ENCODE peak calls at places on chromosomes 11 and 22, in five cellular contexts. T is substantia nigra, A is IMR-90, B is HCT116, V is neuronal stem cell. J is an unnamed sample.

GRCh38 chr11:8906629-8907028 is 4.4 kb upstream of the AKIP1 start:
- DNase-seq in T (no peak), A (peak), B (peak), V (no peak), J (no peak)

GRCh38 chr22:37269930-37270678 is 12.2 kb upstream of the CYTH4 start:
- DNase-seq in T (no peak), A (no peak), B (no peak), V (no peak), J (no peak)

GRCh38 chr11:109526061-109526460 is 104.1 kb downstream of the C11orf87 start:
- DNase-seq in T (no peak), A (no peak), B (no peak), V (no peak), J (no peak)

GRCh38 chr11:61707574-61707973 is 27.4 kb downstream of the DAGLA start:
- DNase-seq in T (no peak), A (no peak), B (no peak), V (no peak), J (no peak)

GRCh38 chr22:41479671-41480396 is 10.9 kb downstream of the ACO2 start:
- DNase-seq in T (no peak), A (peak), B (no peak), V (peak), J (peak)

GRCh38 chr22:46763051-46763705 is 728 bp downstream of the TBC1D22A start:
- DNase-seq in T (no peak), A (peak), B (no peak), V (no peak), J (no peak)

GRCh38 chr11:2290351-2290841 is 11.3 kb downstream of the C11orf21 start:
- DNase-seq in T (no peak), A (no peak), B (no peak), V (no peak), J (no peak)

GRCh38 chr11:44033411-44033850 is 14.3 kb upstream of the ACCSL start:
- DNase-seq in T (peak), A (no peak), B (no peak), V (no peak), J (peak)

GRCh38 chr11:61378713-61379313 is 13.6 kb upstream of the TMEM216 start:
- DNase-seq in T (no peak), A (peak), B (no peak), V (no peak), J (no peak)

GRCh38 chr11:59141673-59142460 is 789 bp upstream of the FAM111A start:
- DNase-seq in T (no peak), A (peak), B (no peak), V (no peak), J (no peak)

GRCh38 chr22:46041642-46042041 is 64.7 kb upstream of the WNT7B start:
- DNase-seq in T (no peak), A (no peak), B (no peak), V (no peak), J (no peak)

GRCh38 chr11:112156594-112157273 is 7.2 kb downstream of the IL18 start:
- DNase-seq in T (no peak), A (no peak), B (no peak), V (no peak), J (no peak)

GRCh38 chr22:41857160-41857859 is 24.4 kb downstream of the SREBF2 start:
- DNase-seq in T (no peak), A (peak), B (peak), V (peak), J (no peak)

GRCh38 chr11:36741515-36741914 is 143.5 kb upstream of the RAG2 start:
- DNase-seq in T (no peak), A (no peak), B (no peak), V (no peak), J (no peak)

GRCh38 chr11:1049431-1049891 is 12.9 kb upstream of the MUC6 start:
- DNase-seq in T (no peak), A (no peak), B (no peak), V (no peak), J (no peak)

GRCh38 chr11:7572001-7572712 is 58.4 kb downstream of the PPFIBP2 start:
- DNase-seq in T (no peak), A (peak), B (no peak), V (no peak), J (no peak)

GRCh38 chr11:112161012-112161411 is 2.9 kb downstream of the IL18 start:
- DNase-seq in T (no peak), A (no peak), B (no peak), V (no peak), J (no peak)

GRCh38 chr22:19360862-19361261 is 69.3 kb upstream of the CLTCL1 start:
- DNase-seq in T (no peak), A (no peak), B (no peak), V (no peak), J (no peak)

GRCh38 chr22:19891350-19892248 is 36.9 kb upstream of the GNB1L start:
- DNase-seq in T (no peak), A (peak), B (no peak), V (peak), J (peak)

GRCh38 chr11:129842138-129842537 is 26.5 kb downstream of the TMEM45B start:
- DNase-seq in T (no peak), A (no peak), B (no peak), V (no peak), J (no peak)

GRCh38 chr22:35114296-35114980 is 48.5 kb downstream of the ISX start:
- DNase-seq in T (no peak), A (no peak), B (no peak), V (no peak), J (no peak)

GRCh38 chr11:68890490-68891231 is 13.0 kb downstream of the MRPL21 start:
- DNase-seq in T (peak), A (peak), B (no peak), V (no peak), J (no peak)

GRCh38 chr22:22815397-22816170 is 72.0 kb upstream of the IGLL5 start:
- DNase-seq in T (no peak), A (no peak), B (no peak), V (no peak), J (no peak)

GRCh38 chr22:22814666-22815396 is 72.8 kb upstream of the IGLL5 start:
- DNase-seq in T (no peak), A (no peak), B (no peak), V (no peak), J (no peak)

GRCh38 chr22:22816766-22817410 is 70.7 kb upstream of the IGLL5 start:
- DNase-seq in T (no peak), A (no peak), B (no peak), V (no peak), J (no peak)

GRCh38 chr22:22817468-22818201 is 70.0 kb upstream of the IGLL5 start:
- DNase-seq in T (no peak), A (no peak), B (no peak), V (no peak), J (no peak)

GRCh38 chr22:22816171-22816514 is 71.5 kb upstream of the IGLL5 start:
- DNase-seq in T (no peak), A (no peak), B (no peak), V (no peak), J (no peak)
- H3K27ac ChIP-seq in T (no peak), A (no peak), B (no peak), V (no peak), J (no peak)

GRCh38 chr11:16807306-16807705 is 68.9 kb downstream of the C11orf58 start:
- DNase-seq in T (no peak), A (no peak), B (no peak), V (no peak), J (no peak)
- H3K27ac ChIP-seq in T (no peak), A (no peak), B (no peak), V (no peak), J (peak)

GRCh38 chr11:117902001-117902855 is 25.8 kb upstream of the FXYD6 start:
- DNase-seq in T (no peak), A (no peak), B (no peak), V (no peak), J (no peak)

GRCh38 chr11:117900720-117901440 is 24.4 kb upstream of the FXYD6 start:
- DNase-seq in T (no peak), A (no peak), B (no peak), V (no peak), J (no peak)

GRCh38 chr11:117901601-117902000 is 25.1 kb upstream of the FXYD6 start:
- DNase-seq in T (no peak), A (no peak), B (no peak), V (no peak), J (no peak)

GRCh38 chr11:117898059-117898458 is 21.6 kb upstream of the FXYD6 start:
- DNase-seq in T (no peak), A (no peak), B (no peak), V (no peak), J (no peak)

DNA sequence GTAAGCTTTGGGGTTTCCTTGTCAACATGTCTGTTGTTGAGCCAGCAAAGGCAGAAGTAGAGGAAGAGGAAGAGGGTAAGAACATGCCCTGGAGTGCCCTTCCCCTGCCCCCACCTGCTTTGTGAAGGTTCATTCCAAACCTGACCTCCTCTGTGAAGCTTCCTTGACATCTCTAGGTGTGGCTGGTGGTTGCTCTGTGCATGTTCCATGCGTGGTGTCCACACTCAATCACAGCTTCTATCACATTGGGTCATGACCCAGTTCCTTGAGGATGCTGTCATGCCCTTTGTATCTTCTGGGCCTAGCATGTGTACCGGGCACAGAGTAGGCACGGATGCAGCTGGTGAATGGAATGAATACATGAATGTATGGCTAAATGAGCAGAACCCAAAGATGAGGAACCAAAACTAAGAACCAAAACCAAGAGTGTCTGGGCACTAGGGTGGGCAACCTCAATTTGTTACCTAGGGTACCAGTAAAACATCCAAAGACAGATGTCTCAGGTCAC is 23.7 kb upstream of the FXYD6 start:
- DNase-seq in T (no peak), A (no peak), B (no peak), V (no peak), J (no peak)
- H3K27ac ChIP-seq in T (no peak), A (no peak), B (no peak), V (no peak), J (no peak)

GRCh38 chr22:32722441-32722840 is 79.1 kb upstream of the TIMP3 start:
- DNase-seq in T (no peak), A (no peak), B (no peak), V (no peak), J (no peak)

GRCh38 chr22:32725369-32725988 is 76.0 kb upstream of the TIMP3 start:
- DNase-seq in T (no peak), A (no peak), B (no peak), V (no peak), J (no peak)

GRCh38 chr22:32720924-32721323 is 80.6 kb upstream of the TIMP3 start:
- DNase-seq in T (no peak), A (peak), B (no peak), V (no peak), J (no peak)

GRCh38 chr22:32721328-32722180 is 80.0 kb upstream of the TIMP3 start:
- DNase-seq in T (no peak), A (no peak), B (no peak), V (no peak), J (no peak)

DNA sequence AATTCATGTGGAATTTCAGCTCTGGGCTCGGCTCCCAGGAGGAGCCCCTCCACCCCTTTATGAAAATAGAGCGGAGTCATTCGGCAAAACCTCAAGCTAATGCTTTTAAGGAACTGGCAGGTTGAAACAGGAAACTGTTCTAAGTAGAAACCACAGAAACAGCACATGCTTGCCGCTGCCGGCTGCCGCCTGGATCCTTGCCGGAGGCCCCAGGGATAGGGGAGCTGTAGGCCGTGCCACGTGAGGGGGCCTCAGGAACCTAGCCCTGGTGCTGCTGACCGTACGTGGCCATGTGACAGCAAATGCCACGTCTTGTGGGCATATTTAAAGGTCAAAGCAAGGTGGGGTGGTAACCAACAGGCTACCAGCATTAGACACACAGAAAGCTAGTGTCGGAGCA is 77.9 kb upstream of the TIMP3 start:
- DNase-seq in T (no peak), A (peak), B (no peak), V (no peak), J (no peak)
- H3K27ac ChIP-seq in T (no peak), A (peak), B (no peak), V (no peak), J (no peak)

DNA sequence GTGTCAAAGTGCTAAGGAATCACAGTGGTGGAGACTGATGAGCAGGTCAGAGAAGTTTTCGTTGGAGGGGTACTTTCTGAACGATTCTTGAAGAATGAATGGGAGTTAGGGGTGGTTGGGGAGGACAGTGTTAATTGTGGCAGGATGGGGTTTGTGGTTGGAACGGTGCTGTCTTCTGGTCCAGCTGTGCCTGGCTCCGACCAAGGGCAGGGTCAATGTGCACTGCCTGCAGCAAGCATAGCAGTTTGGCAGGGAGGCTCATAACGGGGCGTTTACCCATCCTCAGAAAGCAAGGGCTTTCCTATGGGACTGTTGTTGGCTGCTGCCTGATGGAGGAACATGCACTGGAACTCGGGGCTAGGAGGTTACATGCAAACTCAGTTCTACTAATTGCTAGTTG is 265.8 kb downstream of the KIRREL3 start:
- DNase-seq in T (no peak), A (no peak), B (no peak), V (no peak), J (no peak)
- H3K27ac ChIP-seq in T (no peak), A (no peak), B (no peak), V (no peak), J (no peak)

GRCh38 chr22:24466831-24467249 is 28.3 kb upstream of the UPB1 start:
- DNase-seq in T (no peak), A (peak), B (peak), V (no peak), J (no peak)
- H3K27ac ChIP-seq in T (no peak), A (peak), B (peak), V (no peak), J (peak)

GRCh38 chr11:123217897-123218296 is 22.8 kb upstream of the CLMP start:
- DNase-seq in T (no peak), A (no peak), B (no peak), V (no peak), J (no peak)

GRCh38 chr11:123218451-123218850 is 23.4 kb upstream of the CLMP start:
- DNase-seq in T (no peak), A (peak), B (no peak), V (no peak), J (no peak)

GRCh38 chr11:123221074-123221473 is 26.0 kb upstream of the CLMP start:
- DNase-seq in T (no peak), A (no peak), B (no peak), V (no peak), J (no peak)

GRCh38 chr11:123221611-123222010 is 26.6 kb upstream of the CLMP start:
- DNase-seq in T (no peak), A (no peak), B (no peak), V (no peak), J (no peak)

DNA sequence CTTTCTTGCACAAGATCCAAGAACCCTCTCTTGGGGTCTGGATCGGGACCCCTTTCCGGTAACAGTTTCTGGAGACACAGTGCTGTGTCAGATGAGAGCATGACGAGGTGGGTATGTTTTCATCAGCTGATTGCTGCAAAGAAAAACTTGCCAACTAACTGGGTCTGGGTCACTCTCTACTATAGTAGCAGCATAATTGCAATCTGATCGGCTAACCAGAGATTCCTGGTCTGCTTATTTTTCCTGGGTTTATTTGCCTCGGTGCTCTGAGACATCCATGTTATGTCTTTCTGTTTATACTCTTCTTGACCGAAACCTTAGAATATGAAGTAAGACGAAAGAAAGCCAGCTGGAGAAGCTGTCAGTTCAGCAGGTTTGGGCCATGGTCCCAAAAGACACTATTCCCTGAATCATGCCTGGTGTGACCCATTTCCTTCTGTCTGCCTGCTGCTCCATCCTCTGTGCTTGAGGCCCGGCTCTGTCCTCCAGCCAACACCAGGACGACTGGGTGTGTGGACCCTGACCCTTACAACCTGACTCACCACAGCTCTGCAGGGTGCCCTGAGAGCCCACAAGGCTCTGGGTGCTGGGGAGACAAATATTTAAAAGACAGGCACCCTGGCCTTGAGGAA is 24.1 kb upstream of the CLMP start:
- DNase-seq in T (no peak), A (peak), B (no peak), V (no peak), J (no peak)
- H3K27ac ChIP-seq in T (no peak), A (peak), B (no peak), V (no peak), J (no peak)

GRCh38 chr11:118898400-118899295 is 15.0 kb downstream of the CXCR5 start:
- DNase-seq in T (no peak), A (no peak), B (no peak), V (no peak), J (no peak)

GRCh38 chr11:118897721-118898310 is 14.1 kb downstream of the CXCR5 start:
- DNase-seq in T (no peak), A (no peak), B (no peak), V (no peak), J (no peak)

GRCh38 chr11:118899706-118900360 is 16.1 kb downstream of the CXCR5 start:
- DNase-seq in T (no peak), A (no peak), B (no peak), V (no peak), J (no peak)

GRCh38 chr11:118900535-118901384 is 17.1 kb downstream of the CXCR5 start:
- DNase-seq in T (no peak), A (no peak), B (no peak), V (no peak), J (no peak)

GRCh38 chr11:118899296-118899688 is 15.6 kb downstream of the CXCR5 start:
- DNase-seq in T (no peak), A (no peak), B (no peak), V (no peak), J (no peak)
- H3K27ac ChIP-seq in T (no peak), A (no peak), B (no peak), V (no peak), J (no peak)

DNA sequence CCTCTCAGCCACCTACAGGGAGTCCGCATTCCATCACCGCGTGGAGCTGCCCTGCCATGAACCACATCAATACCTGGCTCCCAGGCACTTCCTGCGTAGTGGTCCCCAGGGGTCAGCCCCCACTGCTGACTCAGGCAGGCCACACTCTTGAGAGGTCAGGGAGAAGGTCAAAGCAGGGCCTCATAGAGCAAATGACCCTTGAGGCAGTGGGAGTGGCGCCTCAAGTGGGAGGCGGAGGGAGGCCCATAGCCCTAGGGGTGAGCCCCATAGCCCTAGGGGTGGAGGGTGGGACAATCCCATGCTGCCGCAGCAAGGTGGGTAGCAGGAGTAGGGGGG is 5.0 kb downstream of the PRDX5 start:
- DNase-seq in T (no peak), A (no peak), B (no peak), V (no peak), J (no peak)
- H3K27ac ChIP-seq in T (no peak), A (no peak), B (no peak), V (no peak), J (no peak)

J was measured in caudate nucleus.